ENCODE peak calls at places on chromosomes 1 and 21, in six cellular contexts. H is hippocampal formation; Y is AG04449; U is ascending aorta; V is T-helper 1 cell; P is stimulated activated CD8-positive, alpha-beta memory T cell treated with anti-CD3 and anti-CD28 coated beads, Interleukin-7, amount 100 ng/mL, for 4 hours. M is an unnamed sample.

GRCh38 chr1:150564051-150564991 is 15.1 kb downstream of the MCL1 start:
- DNase-seq in H (no peak), Y (no peak), U (no peak), V (no peak), P (no peak), M (no peak)

GRCh38 chr1:61253059-61253735 is 170.8 kb downstream of the NFIA start:
- DNase-seq in H (peak), Y (no peak), U (no peak), V (no peak), P (no peak), M (no peak)

GRCh38 chr1:182633657-182634281 is 29.6 kb upstream of the RGS16 start:
- DNase-seq in H (no peak), Y (no peak), U (no peak), V (no peak), P (no peak), M (no peak)

GRCh38 chr1:50358962-50359361 is 64.3 kb downstream of the DMRTA2 start:
- DNase-seq in H (no peak), Y (no peak), U (no peak), V (no peak), P (no peak), M (no peak)

GRCh38 chr1:25520446-25521061 is 22.9 kb upstream of the LDLRAP1 start:
- DNase-seq in H (peak), Y (no peak), U (no peak), V (peak), P (peak), M (no peak)

GRCh38 chr1:162984699-162985098 is 84.5 kb upstream of the RGS4 start:
- DNase-seq in H (no peak), Y (no peak), U (no peak), V (no peak), P (no peak), M (no peak)

GRCh38 chr21:41345934-41346685 is 15.7 kb upstream of the MX2 start:
- DNase-seq in H (no peak), Y (no peak), U (no peak), V (no peak), P (no peak), M (no peak)

GRCh38 chr1:39103321-39104157 is 77.4 kb downstream of the NDUFS5 start:
- DNase-seq in H (no peak), Y (no peak), U (no peak), V (no peak), P (no peak), M (no peak)

GRCh38 chr1:55064071-55064581 is 24.8 kb downstream of the PCSK9 start:
- DNase-seq in H (peak), Y (no peak), U (no peak), V (no peak), P (no peak), M (no peak)

GRCh38 chr21:46122758-46123683 is 25.1 kb downstream of the COL6A2 start:
- DNase-seq in H (no peak), Y (no peak), U (peak), V (no peak), P (no peak), M (no peak)

GRCh38 chr1:214566158-214567104 is 15.0 kb upstream of the PTPN14 start:
- DNase-seq in H (no peak), Y (no peak), U (no peak), V (no peak), P (no peak), M (no peak)

GRCh38 chr1:72693376-72693775 is 411.0 kb upstream of the NEGR1 start:
- DNase-seq in H (no peak), Y (no peak), U (no peak), V (no peak), P (no peak), M (no peak)

M was measured in thoracic aorta.